ENCODE peak calls at places on chromosomes 11 and 22, in five cellular contexts. L, D, K, P and O are unnamed samples.

GRCh38 chr22:46251266-46251665 is 1.2 kb upstream of the CDPF1 start:
- DNase-seq in L (no peak), D (no peak), K (no peak), P (no peak), O (no peak)

GRCh38 chr22:50599816-50600454 is 658 bp upstream of the MAPK8IP2 start:
- DNase-seq in L (no peak), D (peak), K (no peak), P (no peak), O (no peak)

GRCh38 chr11:13054278-13054677 is 45.2 kb downstream of the RASSF10 start:
- DNase-seq in L (no peak), D (no peak), K (no peak), P (no peak), O (no peak)

GRCh38 chr11:73969991-73970800 is 12.4 kb downstream of the UCP2 start:
- DNase-seq in L (no peak), D (peak), K (no peak), P (no peak), O (no peak)

GRCh38 chr22:49462291-49462690 is 365.4 kb downstream of the BRD1 start:
- DNase-seq in L (no peak), D (no peak), K (no peak), P (no peak), O (no peak)

GRCh38 chr11:62138630-62139425 is 15.0 kb downstream of the INCENP start:
- DNase-seq in L (no peak), D (no peak), K (no peak), P (no peak), O (no peak)

GRCh38 chr11:59545179-59546020 is 34.1 kb downstream of the OR4D9 start:
- DNase-seq in L (no peak), D (no peak), K (no peak), P (peak), O (no peak)

GRCh38 chr22:38707346-38707745 is 1.6 kb downstream of the GTPBP1 start:
- DNase-seq in L (no peak), D (no peak), K (no peak), P (peak), O (peak)

GRCh38 chr11:119892311-119892808 is 163.4 kb upstream of the NECTIN1 start:
- DNase-seq in L (no peak), D (no peak), K (no peak), P (no peak), O (no peak)

GRCh38 chr11:120606116-120607010 is 94.8 kb downstream of the GRIK4 start:
- DNase-seq in L (no peak), D (no peak), K (no peak), P (no peak), O (no peak)

GRCh38 chr11:108241370-108242037 is 18.6 kb downstream of the ATM start:
- DNase-seq in L (no peak), D (no peak), K (no peak), P (no peak), O (no peak)

GRCh38 chr22:22748756-22749155 is 104.3 kb downstream of the GGTLC2 start:
- DNase-seq in L (no peak), D (no peak), K (no peak), P (no peak), O (no peak)

GRCh38 chr11:68987211-68987610 is 6.4 kb upstream of the MRGPRD start:
- DNase-seq in L (no peak), D (no peak), K (no peak), P (no peak), O (no peak)

GRCh38 chr11:86673872-86674750 is 1.7 kb upstream of the ME3 start:
- DNase-seq in L (no peak), D (no peak), K (no peak), P (no peak), O (no peak)

GRCh38 chr11:3134651-3135490 is 30.2 kb downstream of the OSBPL5 start:
- DNase-seq in L (no peak), D (no peak), K (no peak), P (no peak), O (no peak)

GRCh38 chr11:19633276-19633675 is 79.4 kb upstream of the NAV2 start:
- DNase-seq in L (no peak), D (no peak), K (peak), P (peak), O (no peak)

GRCh38 chr11:125086633-125087296 is 23.7 kb downstream of the SLC37A2 start:
- DNase-seq in L (no peak), D (no peak), K (peak), P (no peak), O (no peak)

GRCh38 chr22:41857160-41857859 is 24.4 kb downstream of the SREBF2 start:
- DNase-seq in L (no peak), D (no peak), K (no peak), P (peak), O (no peak)

GRCh38 chr11:115141221-115141620 is 363.0 kb downstream of the CADM1 start:
- DNase-seq in L (no peak), D (no peak), K (no peak), P (no peak), O (no peak)

GRCh38 chr22:28424427-28425080 is 255.1 kb downstream of the TTC28 start:
- DNase-seq in L (peak), D (no peak), K (no peak), P (peak), O (peak)

GRCh38 chr11:18802381-18803257 is 11.0 kb upstream of the PTPN5 start:
- DNase-seq in L (peak), D (no peak), K (no peak), P (peak), O (peak)

GRCh38 chr11:69986421-69987229 is 91.5 kb upstream of the ANO1 start:
- DNase-seq in L (no peak), D (no peak), K (no peak), P (no peak), O (no peak)

GRCh38 chr11:34830648-34831047 is 85.5 kb downstream of the APIP start:
- DNase-seq in L (peak), D (no peak), K (no peak), P (peak), O (no peak)

GRCh38 chr11:134654161-134654915 is 242.3 kb upstream of the B3GAT1 start:
- DNase-seq in L (no peak), D (peak), K (peak), P (no peak), O (no peak)

GRCh38 chr11:106456651-106457050 is 379.2 kb downstream of the AASDHPPT start:
- DNase-seq in L (no peak), D (no peak), K (no peak), P (no peak), O (no peak)

GRCh38 chr11:29452131-29452530 is 564.7 kb downstream of the KCNA4 start:
- DNase-seq in L (no peak), D (no peak), K (no peak), P (peak), O (no peak)
- H3K4me3 ChIP-seq in L (no peak), D (no peak), K (no peak), P (no peak), O (no peak)

DNA sequence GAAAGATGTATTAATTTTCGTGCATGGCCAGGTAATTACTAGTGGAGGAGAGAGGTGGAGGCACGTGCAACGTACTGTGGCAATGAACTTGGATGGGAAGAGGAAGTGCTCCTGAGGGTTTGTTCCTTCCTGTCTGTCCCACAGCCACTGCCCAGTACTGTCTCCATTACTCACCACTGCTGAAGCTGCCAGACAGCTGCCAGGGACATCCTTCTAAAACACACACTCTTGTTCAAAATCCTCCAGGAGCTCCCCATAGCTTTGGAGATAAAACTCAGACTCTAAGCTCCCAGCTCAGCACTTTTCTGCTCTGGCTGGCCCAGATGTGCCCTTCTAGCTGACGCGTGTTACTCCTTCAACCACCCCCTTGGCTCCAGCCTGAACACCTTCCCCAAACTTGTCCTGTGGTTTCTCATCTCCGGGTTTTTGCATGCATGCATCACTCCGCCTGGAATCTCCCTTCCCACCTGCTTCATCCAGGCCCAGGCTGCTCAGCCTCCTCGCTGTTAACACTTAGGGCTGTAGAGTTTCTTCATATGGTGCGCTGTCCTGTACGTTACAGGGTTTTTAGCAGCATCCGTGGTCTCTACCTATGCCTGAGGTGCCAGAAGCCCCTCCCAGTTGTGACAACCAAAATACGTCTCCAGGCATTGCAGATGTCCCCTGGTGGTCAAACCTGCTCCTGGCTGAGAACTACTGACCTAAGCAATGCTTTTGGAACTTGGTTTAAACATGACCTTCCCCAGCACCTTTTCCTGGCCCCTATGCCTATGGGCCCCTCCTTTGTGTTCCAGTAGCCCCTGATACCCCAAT is 69.5 kb downstream of the C11orf91 start:
- DNase-seq in L (no peak), D (no peak), K (no peak), P (no peak), O (no peak)
- TF ChIP-seq CTCF in L (no peak), D (no peak), K (no peak), P (no peak), O (no peak)

DNA sequence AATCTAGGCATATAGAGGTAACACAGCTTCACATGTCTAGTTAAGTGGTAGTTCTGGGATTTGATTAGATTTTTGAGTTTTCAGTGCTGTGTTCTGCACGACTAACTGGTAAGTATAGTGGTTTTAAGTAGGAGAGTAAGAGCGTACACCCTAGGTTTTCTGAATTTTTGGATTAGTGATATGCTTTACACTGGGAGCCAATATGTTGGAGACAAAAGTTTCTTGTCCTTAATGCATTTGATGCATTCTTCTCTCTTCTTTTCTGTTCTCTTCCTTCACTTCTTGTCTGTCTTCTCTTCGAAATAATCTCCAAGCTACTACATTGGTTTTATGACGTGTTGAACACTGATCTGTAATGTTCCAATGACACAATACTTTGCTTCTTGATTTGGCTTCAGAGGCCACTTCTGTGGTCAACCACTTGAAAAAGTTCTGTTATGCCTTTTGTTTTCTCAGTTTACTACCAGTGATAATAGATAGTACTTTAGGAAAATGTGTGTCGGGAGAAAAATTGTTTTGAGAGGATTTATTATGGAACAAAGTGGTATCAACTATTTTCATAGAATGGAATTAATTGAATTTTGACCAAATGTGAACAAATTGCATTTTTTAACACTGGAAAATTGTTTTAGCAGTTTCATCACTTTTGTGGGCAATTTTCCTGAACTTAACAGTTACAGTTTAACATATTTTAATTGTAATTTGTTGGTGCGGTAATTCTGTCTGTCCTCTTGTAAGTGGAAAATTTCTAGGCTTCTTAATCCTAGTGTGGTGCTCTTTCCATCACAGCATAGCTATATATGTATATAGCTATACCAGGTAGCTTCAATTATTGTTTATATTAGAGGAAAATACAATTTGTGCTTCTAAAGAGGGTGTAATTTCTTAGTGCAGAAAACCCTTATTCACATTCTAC is 2.6 kb downstream of the PDE3B start:
- DNase-seq in L (no peak), D (no peak), K (no peak), P (no peak), O (no peak)
- H3K4me3 ChIP-seq in L (no peak), D (no peak), K (peak), P (no peak), O (peak)

GRCh38 chr11:22426915-22427314 is 88.7 kb downstream of the SLC17A6 start:
- DNase-seq in L (no peak), D (no peak), K (no peak), P (no peak), O (no peak)
- TF ChIP-seq CTCF in L (peak), D (no peak), K (peak), P (peak), O (no peak)

GRCh38 chr11:128324531-128325141 is 262.7 kb downstream of the ETS1 start:
- DNase-seq in L (no peak), D (no peak), K (no peak), P (no peak), O (no peak)
- H3K4me3 ChIP-seq in L (no peak), D (no peak), K (no peak), P (no peak), O (no peak)

GRCh38 chr11:71453911-71454304 is 905 bp downstream of the NADSYN1 start:
- DNase-seq in L (no peak), D (no peak), K (no peak), P (no peak), O (no peak)

GRCh38 chr11:71452354-71453020 is 516 bp upstream of the NADSYN1 start:
- DNase-seq in L (no peak), D (no peak), K (peak), P (peak), O (peak)

GRCh38 chr11:71456294-71456693 is 3.3 kb downstream of the NADSYN1 start:
- DNase-seq in L (no peak), D (no peak), K (no peak), P (no peak), O (no peak)

GRCh38 chr11:71453021-71453910 is at the start of gene NADSYN1:
- DNase-seq in L (peak), D (peak), K (peak), P (peak), O (peak)

DNA sequence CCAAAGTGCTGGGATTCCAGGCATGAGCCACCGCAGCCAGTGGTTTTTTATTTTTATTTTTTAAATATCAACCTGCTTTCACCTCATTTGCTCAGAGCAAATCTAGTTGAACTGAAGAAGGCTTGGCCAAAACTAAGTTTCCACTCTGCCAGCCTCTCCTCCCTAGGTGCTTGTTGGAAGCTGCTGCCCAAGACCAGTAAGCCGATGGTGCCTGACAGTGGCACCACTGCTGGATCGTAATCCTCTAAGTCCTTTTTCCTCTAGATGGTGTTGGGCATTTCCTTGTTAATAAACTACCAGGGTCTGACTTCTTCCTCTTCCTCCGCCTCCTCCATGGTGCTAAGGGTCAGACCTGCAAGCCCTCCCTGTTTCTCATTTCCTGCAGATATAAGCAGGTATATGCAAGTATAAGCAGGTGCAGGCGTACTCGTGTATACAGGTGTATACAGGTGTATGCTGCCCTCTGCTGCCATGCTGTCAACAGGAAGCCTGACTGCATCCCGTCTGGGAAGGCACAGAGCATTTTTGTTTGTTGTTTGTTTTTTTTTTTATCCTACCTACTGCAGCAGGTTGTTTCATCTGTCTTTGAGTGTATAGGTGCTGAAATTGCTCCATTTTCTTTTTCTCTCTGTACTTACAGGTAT is 1.6 kb downstream of the NADSYN1 start:
- DNase-seq in L (no peak), D (no peak), K (no peak), P (no peak), O (no peak)
- TF ChIP-seq CTCF in L (no peak), D (no peak), K (no peak), P (no peak), O (peak)

DNA sequence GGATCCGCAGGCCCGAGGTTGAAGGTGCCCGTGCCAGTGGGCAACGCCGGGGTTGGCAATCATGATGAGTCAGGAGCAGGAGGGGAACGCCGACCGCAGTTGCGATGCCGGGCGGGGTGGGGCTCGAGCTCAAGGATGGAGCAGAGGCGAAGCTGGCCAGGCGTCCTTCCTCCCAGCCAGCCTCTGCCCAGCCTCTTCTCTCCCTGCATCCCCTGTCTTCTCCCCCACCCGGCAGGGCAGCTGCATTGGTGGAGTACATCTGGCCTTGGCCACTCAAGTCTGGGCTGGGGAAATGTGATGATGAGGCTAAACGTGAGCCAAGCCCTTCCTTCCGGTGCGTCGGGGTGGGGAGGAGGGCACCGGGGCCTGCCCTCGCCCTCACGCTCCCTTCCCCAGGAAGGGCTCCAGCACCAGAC is 3.9 kb downstream of the IFITM10 start:
- DNase-seq in L (no peak), D (peak), K (no peak), P (no peak), O (no peak)
- H3K4me3 ChIP-seq in L (no peak), D (peak), K (no peak), P (no peak), O (no peak)